ENCODE peak calls at places on chromosomes 1 and 21, in six cellular contexts. Q, Y, C, S, L and D are unnamed samples.

GRCh38 chr1:160205242-160205973 is at the start of gene PEA15:
- DNase-seq in S (peak; percentile 80), L (peak; percentile 81), Y (peak; percentile 87), C (peak; percentile 65), Q (peak; percentile 84), D (peak; percentile 85)

GRCh38 chr1:29518183-29518835 is 282.0 kb downstream of the PTPRU start:
- DNase-seq in Q (no peak), S (no peak), L (no peak), C (no peak), Y (no peak), D (no peak)

GRCh38 chr21:28627691-28628090 is 365.0 kb downstream of the LTN1 start:
- DNase-seq in L (no peak), C (peak; percentile 45), Y (no peak), Q (no peak), S (peak; percentile 15), D (no peak)

GRCh38 chr1:85623061-85623471 is 42.5 kb downstream of the CCN1 start:
- DNase-seq in S (peak; percentile 36), C (peak; percentile 66), Q (no peak), L (no peak), Y (no peak), D (no peak)

GRCh38 chr21:38857152-38857825 is 51.6 kb downstream of the ETS2 start:
- DNase-seq in Y (no peak), C (no peak), L (no peak), Q (no peak), S (no peak), D (peak; percentile 22)

GRCh38 chr1:157146244-157146643 is 8.0 kb upstream of the ETV3 start:
- DNase-seq in Y (no peak), S (no peak), Q (no peak), L (no peak), C (no peak), D (no peak)

GRCh38 chr1:204576422-204576821 is 60.2 kb downstream of the MDM4 start:
- DNase-seq in S (no peak), Y (no peak), Q (no peak), C (no peak), L (no peak), D (no peak)

GRCh38 chr1:151325231-151325630 is 2.0 kb downstream of the PI4KB start:
- DNase-seq in Q (no peak), Y (no peak), S (no peak), C (peak; percentile 60), L (no peak), D (no peak)

GRCh38 chr1:229093546-229094336 is 177.2 kb upstream of the RAB4A start:
- DNase-seq in Y (no peak), Q (no peak), C (no peak), S (no peak), L (peak; percentile 88), D (no peak)

GRCh38 chr1:93200086-93200620 is 19.6 kb downstream of the CCDC18 start:
- DNase-seq in C (no peak), S (no peak), L (no peak), Y (no peak), Q (no peak), D (no peak)

GRCh38 chr1:154129392-154129970 is 25.4 kb downstream of the NUP210L start:
- DNase-seq in C (no peak), Q (no peak), Y (no peak), S (no peak), L (no peak), D (no peak)

GRCh38 chr1:27671964-27672749 is at the start of gene IFI6:
- DNase-seq in Q (peak; percentile 80), Y (peak; percentile 86), C (peak; percentile 90), S (peak; percentile 97), L (peak; percentile 88), D (peak; percentile 81)